ENCODE peak calls at places on chromosomes 12 and 14, in five cellular contexts. P is A549, N is GM12878, B is H1, K is K562. A is an unnamed sample.

GRCh38 chr14:65432361-65432948 is 19.9 kb downstream of the FUT8 start:
- DNase-seq in P (no peak), N (no peak), B (no peak), K (no peak), A (no peak)

GRCh38 chr12:91565246-91565645 is 382.6 kb upstream of the DCN start:
- DNase-seq in P (no peak), N (no peak), B (no peak), K (peak; percentile 34), A (no peak)

GRCh38 chr14:85529803-85530574 is at the start of gene FLRT2:
- DNase-seq in P (peak; percentile 33), N (no peak), B (peak; percentile 77), K (no peak), A (no peak)

GRCh38 chr14:74954947-74955228 is 509 bp downstream of the PGF start:
- DNase-seq in P (no peak), N (no peak), B (no peak), K (no peak), A (no peak)

GRCh38 chr12:113086249-113087164 is 30.0 kb downstream of the DTX1 start:
- DNase-seq in P (no peak), N (peak; percentile 62), B (no peak), K (no peak), A (peak; percentile 23)

GRCh38 chr14:98233656-98234055 is 1038.3 kb downstream of the BCL11B start:
- DNase-seq in P (no peak), N (no peak), B (no peak), K (no peak), A (no peak)

GRCh38 chr14:101499080-101499479 is 62.2 kb upstream of the DIO3 start:
- DNase-seq in P (no peak), N (no peak), B (no peak), K (no peak), A (no peak)

GRCh38 chr12:127991408-127991940 is 275.5 kb upstream of the TMEM132C start:
- DNase-seq in P (no peak), N (no peak), B (no peak), K (peak; percentile 41), A (no peak)

GRCh38 chr14:61525293-61526011 is 169.9 kb upstream of the HIF1A start:
- DNase-seq in P (peak; percentile 56), N (peak; percentile 85), B (no peak), K (peak; percentile 12), A (no peak)

GRCh38 chr12:6376079-6376941 is 947 bp upstream of the SCNN1A start:
- DNase-seq in P (peak; percentile 86), N (no peak), B (peak; percentile 74), K (peak; percentile 43), A (peak; percentile 64)

GRCh38 chr12:6069452-6070093 is 54.9 kb downstream of the VWF start:
- DNase-seq in P (no peak), N (no peak), B (no peak), K (peak; percentile 28), A (no peak)

GRCh38 chr14:58712357-58712756 is 74.6 kb downstream of the DACT1 start:
- DNase-seq in P (no peak), N (no peak), B (no peak), K (peak; percentile 65), A (no peak)

GRCh38 chr14:38948171-38948570 is 154.9 kb downstream of the SEC23A start:
- DNase-seq in P (no peak), N (no peak), B (no peak), K (no peak), A (no peak)

GRCh38 chr14:93078830-93079229 is 36.9 kb downstream of the ITPK1 start:
- DNase-seq in P (no peak), N (no peak), B (no peak), K (no peak), A (no peak)

GRCh38 chr12:57746025-57746424 is 1.2 kb downstream of the TSPAN31 start:
- DNase-seq in P (no peak), N (no peak), B (no peak), K (peak; percentile 18), A (no peak)

GRCh38 chr12:50637870-50638481 is 125.9 kb upstream of the ATF1 start:
- DNase-seq in P (peak; percentile 35), N (no peak), B (no peak), K (peak; percentile 50), A (peak; percentile 40)

GRCh38 chr12:71999795-72000194 is 61.1 kb downstream of the TPH2 start:
- DNase-seq in P (no peak), N (no peak), B (no peak), K (no peak), A (no peak)

GRCh38 chr12:106248177-106248848 is 493 bp upstream of the CKAP4 start:
- DNase-seq in P (peak; percentile 67), N (no peak), B (peak; percentile 78), K (no peak), A (peak; percentile 19)

GRCh38 chr14:89493877-89494634 is 77.0 kb upstream of the FOXN3 start:
- DNase-seq in P (no peak), N (peak; percentile 47), B (no peak), K (no peak), A (peak; percentile 73)

GRCh38 chr12:88057994-88058718 is 29.0 kb upstream of the C12orf50 start:
- DNase-seq in P (no peak), N (no peak), B (no peak), K (no peak), A (no peak)

GRCh38 chr12:62744551-62744950 is 190.4 kb downstream of the PPM1H start:
- DNase-seq in P (no peak), N (no peak), B (no peak), K (no peak), A (no peak)

GRCh38 chr12:119229205-119229604 is 50.5 kb downstream of the HSPB8 start:
- DNase-seq in P (no peak), N (no peak), B (no peak), K (peak; percentile 50), A (no peak)

GRCh38 chr14:104750658-104751057 is 2.3 kb upstream of the SIVA1 start:
- DNase-seq in P (no peak), N (no peak), B (no peak), K (peak; percentile 31), A (peak; percentile 34)

GRCh38 chr12:6374028-6374780 is 1.2 kb downstream of the SCNN1A start:
- DNase-seq in P (no peak), N (no peak), B (no peak), K (no peak), A (no peak)

GRCh38 chr14:66228267-66228970 is 257.8 kb upstream of the CCDC196 start:
- DNase-seq in P (no peak), N (no peak), B (no peak), K (peak; percentile 1), A (no peak)

GRCh38 chr12:124648710-124649384 is 81.4 kb upstream of the NCOR2 start:
- DNase-seq in P (no peak), N (no peak), B (no peak), K (peak; percentile 33), A (no peak)

GRCh38 chr12:24153041-24153440 is 203.6 kb upstream of the SOX5 start:
- DNase-seq in P (no peak), N (no peak), B (no peak), K (no peak), A (no peak)

GRCh38 chr12:93943766-93944165 is 204.6 kb upstream of the PLXNC1 start:
- DNase-seq in P (no peak), N (no peak), B (no peak), K (peak; percentile 19), A (no peak)

GRCh38 chr12:7431993-7432685 is 11.8 kb downstream of the CD163L1 start:
- DNase-seq in P (no peak), N (no peak), B (no peak), K (no peak), A (no peak)

GRCh38 chr14:54844479-54844878 is 58.1 kb downstream of the GCH1 start:
- DNase-seq in P (no peak), N (no peak), B (no peak), K (peak; percentile 5), A (peak; percentile 57)

GRCh38 chr14:88203289-88203688 is 119.8 kb downstream of the KCNK10 start:
- DNase-seq in P (no peak), N (no peak), B (no peak), K (no peak), A (no peak)

GRCh38 chr14:37186865-37187264 is 10.9 kb upstream of the MIPOL1 start:
- DNase-seq in P (no peak), N (no peak), B (no peak), K (no peak), A (no peak)

GRCh38 chr14:78982551-78982950 is 812.4 kb downstream of the NRXN3 start:
- DNase-seq in P (no peak), N (no peak), B (no peak), K (no peak), A (no peak)

GRCh38 chr14:99509871-99510555 is 28.8 kb downstream of the CCNK start:
- DNase-seq in P (no peak), N (no peak), B (no peak), K (no peak), A (no peak)
- TF ChIP-seq HDAC2 in P (no peak), N (no peak), B (no peak), K (no peak), A (no peak)

DNA sequence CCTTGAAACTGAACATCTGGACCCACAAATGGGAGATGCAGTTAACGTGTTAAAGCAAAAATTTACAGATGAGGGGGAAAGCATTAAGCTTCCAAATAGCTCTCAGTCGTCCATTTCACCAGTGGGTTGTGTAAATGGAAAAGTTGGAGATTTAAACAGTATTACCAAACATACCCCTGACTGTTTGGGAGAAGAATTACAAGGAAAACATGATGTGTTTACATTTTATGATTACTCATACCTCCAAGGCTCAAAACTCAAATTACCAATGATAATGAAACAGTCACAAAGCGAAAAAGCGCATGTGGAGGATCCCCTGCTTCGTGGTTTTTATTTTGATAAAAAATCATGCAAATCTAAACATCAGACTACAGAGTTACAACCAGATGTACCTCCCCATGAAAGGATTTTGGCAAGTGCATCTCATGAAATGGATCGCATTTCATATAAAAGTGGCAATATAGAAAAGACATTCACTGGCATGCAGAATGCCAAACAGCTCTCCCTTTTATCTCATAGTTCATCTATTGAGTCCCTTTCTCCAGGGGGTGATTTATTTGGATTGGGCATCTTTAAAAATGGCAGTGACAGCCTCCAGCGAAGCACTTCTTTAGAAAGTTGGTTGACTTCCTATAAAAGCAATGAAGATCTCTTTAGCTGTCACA is 116.6 kb upstream of the NPAS3 start:
- DNase-seq in P (no peak), N (no peak), B (no peak), K (no peak), A (no peak)
- TF ChIP-seq HDAC2 in P (no peak), N (no peak), B (no peak), K (no peak), A (no peak)

DNA sequence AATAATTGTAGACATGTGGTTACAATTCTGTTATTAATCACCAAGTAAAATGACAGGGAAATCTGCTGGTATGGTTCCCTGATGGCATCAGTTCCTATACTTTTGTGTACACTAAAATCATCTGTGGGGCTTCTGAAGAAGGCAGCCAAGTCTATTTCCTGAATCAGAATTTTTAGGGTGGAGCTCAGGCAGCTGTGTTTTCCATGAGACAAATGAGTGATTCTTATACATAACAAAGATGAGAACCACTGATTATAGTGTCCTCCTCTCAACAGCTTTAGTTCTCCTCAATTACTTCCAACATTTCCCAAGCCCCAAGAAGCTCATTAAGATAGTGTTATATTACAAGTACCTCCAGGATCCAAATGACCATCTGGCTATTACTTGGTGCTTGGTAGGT is 64.5 kb upstream of the USP44 start:
- DNase-seq in P (no peak), N (no peak), B (no peak), K (no peak), A (no peak)
- TF ChIP-seq HDAC2 in P (no peak), N (no peak), B (no peak), K (no peak), A (no peak)

DNA sequence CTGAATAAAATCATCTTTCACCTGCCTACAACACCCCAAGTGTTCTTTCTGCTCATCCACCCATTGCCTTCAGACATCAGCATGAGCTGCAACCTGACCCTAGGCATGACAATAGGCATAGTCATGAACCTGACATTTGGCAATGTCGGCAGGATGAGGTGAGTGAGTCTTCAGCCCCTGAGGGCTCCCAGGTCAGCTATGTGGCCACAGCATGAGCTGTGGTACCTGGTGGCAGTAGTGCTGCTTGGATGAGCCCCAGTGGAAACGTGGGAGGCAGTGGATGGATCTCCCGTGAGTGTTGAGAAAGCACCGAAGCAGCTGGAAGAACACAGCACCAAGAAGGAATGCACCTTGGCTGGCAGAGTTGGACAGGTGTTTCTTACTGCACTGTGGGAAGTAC is 334.8 kb upstream of the FAR2 start:
- DNase-seq in P (no peak), N (no peak), B (no peak), K (no peak), A (no peak)
- TF ChIP-seq HDAC2 in P (no peak), N (no peak), B (no peak), K (no peak), A (no peak)